ENCODE peak calls at places on chromosomes 1 and 21, in six cellular contexts. H, X, N, M, G and T are unnamed samples. For H3K4me1, the result is how much of the 10 kb centered on the place peaks cover.

GRCh38 chr1:36691374-36691773 is 208.7 kb upstream of the CSF3R start:
- DNase-seq in H (no peak), X (no peak), N (no peak), M (no peak), G (no peak), T (no peak)

GRCh38 chr1:93531193-93531592 is 83.3 kb downstream of the FNBP1L start:
- DNase-seq in H (no peak), X (no peak), N (no peak), M (no peak), G (no peak), T (no peak)

GRCh38 chr1:243244420-243244819 is 10.7 kb downstream of the CEP170 start:
- DNase-seq in H (no peak), X (no peak), N (no peak), M (no peak), G (no peak), T (no peak)

GRCh38 chr1:219099307-219099706 is 74.4 kb upstream of the LYPLAL1 start:
- DNase-seq in H (no peak), X (no peak), N (no peak), M (no peak), G (no peak), T (no peak)

GRCh38 chr1:109498161-109498801 is 4.4 kb downstream of the CYB561D1 start:
- DNase-seq in H (no peak), X (peak), N (no peak), M (no peak), G (no peak), T (no peak)

GRCh38 chr21:15001773-15002647 is 62.8 kb downstream of the NRIP1 start:
- DNase-seq in H (no peak), X (no peak), N (no peak), M (no peak), G (no peak), T (no peak)

GRCh38 chr1:71561729-71562128 is 480.9 kb upstream of the ZRANB2 start:
- DNase-seq in H (no peak), X (no peak), N (no peak), M (no peak), G (no peak), T (no peak)

GRCh38 chr1:199746985-199747384 is 280.5 kb upstream of the NR5A2 start:
- DNase-seq in H (no peak), X (no peak), N (no peak), M (no peak), G (no peak), T (no peak)

GRCh38 chr1:211326528-211327340 is at the start of gene TRAF5:
- DNase-seq in H (peak), X (peak), N (peak), M (no peak), G (peak), T (peak)

GRCh38 chr1:50645147-50645546 is 221.9 kb upstream of the DMRTA2 start:
- DNase-seq in H (no peak), X (no peak), N (no peak), M (no peak), G (no peak), T (no peak)

DNA sequence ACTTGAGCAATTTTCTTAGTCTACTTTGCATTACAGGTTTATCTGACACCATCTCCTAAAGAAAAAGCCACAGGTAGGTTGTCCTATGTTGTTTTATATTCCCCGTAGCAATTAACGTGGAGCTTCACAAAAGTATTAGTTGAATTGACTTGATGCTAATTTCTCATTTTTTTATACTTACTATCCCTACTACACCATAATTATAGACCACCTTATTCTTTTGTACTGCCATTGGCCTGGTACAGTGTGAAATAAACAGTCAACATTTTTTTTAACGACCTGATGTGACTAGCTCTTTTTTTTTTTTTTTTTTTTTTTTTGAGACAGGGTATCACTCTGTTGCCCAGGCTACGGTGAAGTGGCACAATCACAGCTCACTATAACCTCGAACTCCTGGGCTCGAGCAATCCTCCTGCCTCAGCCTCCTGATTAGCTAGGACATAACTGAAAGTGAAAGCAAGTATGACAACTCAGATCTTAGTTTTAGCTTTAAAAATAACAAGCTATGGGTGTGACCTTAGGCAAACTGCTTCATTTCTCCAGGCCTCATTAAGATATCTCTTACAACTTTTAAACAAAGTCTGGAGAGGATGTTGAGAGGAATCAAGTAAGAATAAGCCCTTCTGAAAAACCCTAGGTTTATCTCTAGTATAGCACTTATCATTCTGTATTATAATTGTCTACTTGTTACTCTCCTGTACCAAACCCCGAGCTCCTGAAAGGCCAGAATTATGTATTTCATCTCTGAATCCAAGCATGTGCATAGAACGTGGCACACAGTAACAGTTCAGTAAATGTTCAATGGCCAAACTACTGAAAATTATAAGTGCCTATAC is 49.5 kb downstream of the LUZP1 start:
- DNase-seq in H (no peak), X (no peak), N (no peak), M (no peak), G (no peak), T (no peak)
- H3K4me1 ChIP-seq in H (half or more), X (under half), N (half or more), M (half or more), G (under half), T (under half)

DNA sequence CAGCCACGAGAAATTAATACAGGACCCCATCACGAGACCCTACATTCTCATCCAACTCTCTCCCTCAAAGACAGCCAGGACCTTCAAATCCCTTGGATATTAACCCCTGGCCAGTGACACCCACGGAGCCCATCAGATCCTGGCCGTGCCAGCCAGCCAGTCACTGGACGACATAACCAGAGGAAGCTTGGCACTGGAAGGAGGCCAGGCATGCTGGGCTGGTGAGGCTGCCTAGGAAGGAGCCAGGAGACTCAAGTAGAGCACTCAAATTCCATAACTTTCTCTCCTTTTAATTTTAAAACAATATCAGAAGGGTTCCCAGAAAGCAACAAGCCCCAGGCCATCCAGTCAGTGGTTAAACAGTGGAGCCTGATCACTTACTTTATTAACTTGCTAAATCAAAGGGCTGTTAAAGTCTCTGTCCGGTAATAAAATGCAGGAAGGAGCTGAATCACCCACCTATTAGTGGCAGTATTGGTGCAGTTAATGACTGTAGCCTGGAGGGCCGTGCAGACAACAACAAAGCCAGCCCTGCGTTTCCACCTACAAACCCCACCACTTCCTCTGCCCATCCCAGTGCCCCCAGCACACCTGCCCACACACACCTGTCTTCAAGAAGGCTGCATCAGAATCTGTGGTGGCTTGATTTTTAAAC is 78.0 kb downstream of the HIVEP3 start:
- DNase-seq in H (no peak), X (peak), N (peak), M (no peak), G (no peak), T (no peak)
- TF ChIP-seq CTCF in H (no peak), X (no peak), N (no peak), M (no peak), G (no peak), T (no peak)

DNA sequence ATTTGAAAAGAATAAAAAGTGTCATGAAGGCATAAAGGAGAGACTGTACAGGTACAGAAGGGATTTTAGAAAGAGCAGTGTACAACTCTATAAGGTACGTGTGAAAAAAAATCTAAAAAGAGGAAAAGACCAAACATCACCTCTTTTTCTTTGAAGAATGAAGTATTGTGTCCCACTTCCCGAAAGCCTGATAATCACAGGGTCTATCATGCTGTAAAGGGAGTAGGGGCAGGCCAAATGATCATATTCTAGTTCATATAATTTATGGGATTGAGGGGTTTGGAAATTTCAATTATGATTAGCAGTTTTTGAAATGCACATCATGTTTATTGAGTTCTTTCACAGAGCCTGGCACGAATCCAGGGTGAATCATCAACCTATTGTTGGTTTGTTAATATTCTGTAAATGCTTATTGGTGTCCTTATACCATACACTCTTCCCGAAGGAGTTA is 910 bp upstream of the RERE start:
- DNase-seq in H (peak), X (peak), N (no peak), M (peak), G (no peak), T (no peak)
- H3K4me1 ChIP-seq in H (half or more), X (half or more), N (half or more), M (half or more), G (under half), T (under half)

DNA sequence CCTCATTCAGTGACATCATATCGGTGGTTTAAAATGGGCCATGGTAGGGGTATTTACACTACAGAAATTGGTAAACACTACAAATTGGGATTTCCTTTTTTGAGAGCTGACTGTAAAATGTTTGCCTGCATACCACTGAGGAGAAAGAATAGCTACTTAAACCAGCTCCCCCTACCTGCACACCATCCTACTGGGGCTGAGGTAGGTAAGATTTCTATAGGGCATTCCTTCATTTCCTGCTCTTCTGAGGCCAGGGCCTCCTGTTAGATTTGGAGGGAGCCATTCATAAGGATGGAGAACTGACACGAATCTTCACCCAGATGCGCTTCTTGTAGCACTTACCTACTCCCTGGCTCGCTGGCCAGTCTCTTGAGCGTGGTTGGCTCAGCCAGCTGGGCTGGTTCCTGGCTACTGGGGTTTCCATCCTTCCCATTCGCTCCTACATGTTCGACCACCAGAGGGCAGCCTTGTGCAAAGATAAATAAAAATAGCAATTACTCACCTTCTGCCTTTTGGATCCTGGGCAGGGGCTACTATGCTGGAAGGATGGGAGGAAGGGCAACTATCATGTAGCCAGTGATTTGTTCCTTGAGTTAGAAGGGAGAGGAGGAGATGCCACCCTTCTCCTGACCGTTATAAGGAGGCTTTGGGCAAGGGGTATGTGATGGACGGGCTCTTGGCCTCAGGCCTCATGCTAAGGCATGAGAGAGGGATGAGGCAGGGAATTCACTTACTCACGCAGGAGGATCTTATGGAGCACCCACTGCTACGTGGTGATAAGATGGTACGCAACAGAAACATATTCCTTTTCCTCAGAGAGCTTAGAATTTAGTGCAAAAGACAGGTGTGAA is 10.7 kb downstream of the OPTC start:
- DNase-seq in H (peak), X (peak), N (peak), M (peak), G (peak), T (peak)
- TF ChIP-seq CTCF in H (peak), X (peak), N (peak), M (peak), G (peak), T (peak)

DNA sequence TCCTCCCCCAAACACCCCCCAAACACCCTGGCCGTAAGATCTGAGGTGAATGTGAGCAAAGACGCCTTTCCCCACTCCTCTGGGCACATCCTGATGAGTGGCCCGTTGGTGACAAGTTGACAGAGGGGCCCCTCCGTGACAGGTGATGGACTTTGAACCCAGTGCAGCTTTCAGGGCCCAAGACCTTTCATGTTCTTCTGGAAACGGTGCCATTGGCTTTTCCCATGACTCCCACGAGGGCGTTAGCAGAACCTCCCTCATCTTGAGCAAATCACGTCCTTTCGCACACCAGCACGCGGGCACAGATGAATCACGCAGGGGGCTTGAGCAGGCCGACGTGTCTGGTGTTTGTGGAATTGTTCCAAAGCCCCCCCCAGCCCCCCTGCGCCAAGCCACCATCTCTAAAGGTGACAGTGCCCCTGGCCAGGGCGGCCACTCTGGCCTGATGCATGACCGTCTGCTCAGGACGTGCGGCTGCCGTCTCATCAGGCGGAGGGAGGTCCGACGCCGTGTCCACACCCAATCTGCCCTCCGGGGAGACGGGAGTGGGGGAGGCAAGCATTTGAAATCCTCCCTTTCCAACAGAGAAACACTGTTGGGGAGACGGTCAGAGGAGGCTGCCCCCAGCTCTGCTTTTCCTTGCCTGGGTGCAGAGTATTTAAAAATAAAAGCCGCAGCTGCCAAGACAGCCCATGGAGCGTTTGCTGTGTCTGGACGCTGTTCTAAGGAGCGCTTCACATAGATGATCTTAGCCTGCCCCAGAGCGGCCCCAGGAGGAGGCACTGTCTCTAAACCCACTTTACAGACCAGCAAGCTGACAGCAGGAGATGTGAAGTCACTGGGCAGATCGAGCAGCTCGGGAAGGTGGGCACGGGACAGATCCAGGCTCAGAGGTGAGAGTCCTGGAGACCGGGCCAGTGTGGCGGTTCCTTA is 98.3 kb upstream of the ARHGEF16 start:
- DNase-seq in H (no peak), X (no peak), N (no peak), M (no peak), G (no peak), T (no peak)
- H3K4me1 ChIP-seq in H (half or more), X (under half), N (half or more), M (under half), G (under half), T (under half)

GRCh38 chr1:185035258-185035657 is 10.1 kb upstream of the RNF2 start:
- DNase-seq in H (no peak), X (no peak), N (no peak), M (no peak), G (no peak), T (no peak)
- TF ChIP-seq CTCF in H (no peak), X (no peak), N (no peak), M (no peak), G (no peak), T (no peak)

DNA sequence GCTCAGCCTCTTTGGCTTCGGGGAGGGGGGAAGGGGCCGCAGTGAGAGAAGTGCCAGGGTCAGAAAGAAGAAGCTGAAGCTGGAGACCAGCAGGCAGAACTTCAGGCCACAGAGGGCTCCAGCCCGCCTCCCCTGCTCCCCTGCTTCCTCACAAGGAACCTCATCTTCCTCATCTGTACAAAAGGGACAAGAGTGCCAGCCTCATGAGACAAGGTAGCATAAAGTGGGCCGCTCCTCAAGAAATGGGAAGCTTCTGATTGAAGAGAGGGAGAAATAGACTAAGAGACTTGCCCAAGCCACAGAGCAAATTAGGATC is 39.7 kb downstream of the AHDC1 start:
- DNase-seq in H (no peak), X (no peak), N (no peak), M (no peak), G (no peak), T (no peak)
- H3K4me1 ChIP-seq in H (half or more), X (half or more), N (half or more), M (half or more), G (half or more), T (under half)